ENCODE peak calls at places on chromosomes 6 and 20, in eight cellular contexts. U is endodermal cell, F is tibial artery, N is Calu3, M is NCI-H748 treated with DMSO at 0.1 percent for 48 hours, E is endothelial cell, O is A172, P is adrenal gland. H is an unnamed sample.

GRCh38 chr20:61115627-61116026 is 136.4 kb upstream of the CDH4 start:
- DNase-seq in O (no peak), U (no peak), F (no peak), M (peak), P (no peak), E (no peak), N (no peak), H (no peak)

GRCh38 chr6:107153061-107153460 is 37.7 kb upstream of the BEND3 start:
- DNase-seq in F (no peak), E (no peak), O (no peak), N (no peak), P (no peak), M (peak), U (no peak), H (no peak)

GRCh38 chr6:96841241-96841824 is 4.1 kb upstream of the GPR63 start:
- DNase-seq in N (no peak), U (no peak), F (no peak), M (no peak), E (no peak), P (no peak), O (no peak), H (no peak)

GRCh38 chr6:47153066-47153755 is 111.1 kb upstream of the ADGRF1 start:
- DNase-seq in U (peak), M (no peak), F (no peak), O (peak), N (peak), P (no peak), E (no peak), H (peak)

GRCh38 chr20:39850236-39850635 is 838.8 kb downstream of the MAFB start:
- DNase-seq in F (no peak), O (no peak), U (no peak), M (no peak), N (no peak), E (no peak), P (no peak), H (no peak)

GRCh38 chr6:1792989-1793388 is 183.3 kb downstream of the FOXC1 start:
- DNase-seq in E (no peak), N (peak), F (no peak), M (peak), U (peak), O (peak), P (no peak), H (no peak)

GRCh38 chr20:45372646-45373352 is 5.3 kb downstream of the TP53TG5 start:
- DNase-seq in P (no peak), F (peak), O (no peak), E (no peak), U (peak), M (no peak), N (no peak), H (no peak)

GRCh38 chr20:21266191-21266536 is 37.0 kb upstream of the XRN2 start:
- DNase-seq in M (no peak), O (no peak), N (no peak), F (no peak), U (no peak), E (no peak), P (no peak), H (no peak)

GRCh38 chr6:158628542-158628941 is 16.0 kb downstream of the DYNLT1 start:
- DNase-seq in N (no peak), F (peak), O (no peak), P (no peak), U (peak), E (no peak), M (no peak), H (no peak)